ENCODE peak calls at places on chromosomes 6 and 20, in four cellular contexts. S is K562, H is HepG2, O is GM12878. Y is an unnamed sample.

GRCh38 chr6:31403283-31403989 is at the start of gene MICA:
- DNase-seq in S (peak), H (peak), O (no peak), Y (peak)

GRCh38 chr6:35948725-35949124 is 27.8 kb upstream of the SRPK1 start:
- DNase-seq in H (peak), O (no peak), S (no peak), Y (no peak)

GRCh38 chr6:37170273-37171140 is 555 bp downstream of the PIM1 start:
- DNase-seq in H (no peak), O (no peak), S (peak), Y (peak)

GRCh38 chr20:44097521-44098255 is 89.3 kb downstream of the JPH2 start:
- DNase-seq in S (peak), O (no peak), H (peak), Y (no peak)

GRCh38 chr20:59571151-59571550 is 33.2 kb upstream of the PHACTR3 start:
- DNase-seq in O (no peak), S (no peak), H (no peak), Y (no peak)

GRCh38 chr6:166402582-166403277 is 20.0 kb upstream of the MPC1 start:
- DNase-seq in H (no peak), O (no peak), S (no peak), Y (peak)

GRCh38 chr6:112701201-112701600 is 354.1 kb downstream of the RFPL4B start:
- DNase-seq in O (no peak), H (no peak), S (no peak), Y (no peak)

GRCh38 chr6:56808871-56809359 is 146.0 kb upstream of the BEND6 start:
- DNase-seq in S (no peak), O (no peak), H (no peak), Y (no peak)

GRCh38 chr6:66307490-66307889 is 600.5 kb upstream of the EYS start:
- DNase-seq in O (no peak), H (no peak), S (no peak), Y (no peak)

GRCh38 chr6:36350681-36351091 is 14.0 kb upstream of the BNIP5 start:
- DNase-seq in H (no peak), O (no peak), S (peak), Y (no peak)

GRCh38 chr6:13873288-13874190 is 51.2 kb upstream of the RNF182 start:
- DNase-seq in H (peak), O (peak), S (peak), Y (peak)

GRCh38 chr20:23541330-23541729 is 27.0 kb downstream of the CST9L start:
- DNase-seq in O (no peak), H (peak), S (no peak), Y (no peak)

GRCh38 chr6:33237731-33238130 is 29.4 kb downstream of the RING1 start:
- DNase-seq in H (no peak), S (no peak), O (no peak), Y (no peak)

GRCh38 chr20:3162080-3162611 is 2.5 kb upstream of the FASTKD5 start:
- DNase-seq in O (no peak), S (no peak), H (no peak), Y (no peak)

GRCh38 chr6:109772961-109773431 is 81.9 kb downstream of the FIG4 start:
- DNase-seq in O (no peak), S (no peak), H (no peak), Y (no peak)

GRCh38 chr6:29813809-29814208 is 13.8 kb upstream of the HLA-G start:
- DNase-seq in H (peak), O (no peak), S (peak), Y (peak)

GRCh38 chr6:45722876-45723275 is 292.8 kb downstream of the CLIC5 start:
- DNase-seq in S (no peak), H (no peak), O (no peak), Y (no peak)

GRCh38 chr6:64803470-64804166 is 903.4 kb downstream of the EYS start:
- DNase-seq in O (no peak), S (no peak), H (no peak), Y (no peak)

GRCh38 chr6:139757766-139758655 is 383.6 kb upstream of the CITED2 start:
- DNase-seq in H (no peak), O (no peak), S (no peak), Y (no peak)

GRCh38 chr6:25874822-25875562 is 949 bp upstream of the SLC17A3 start:
- DNase-seq in H (no peak), S (no peak), O (no peak), Y (no peak)

GRCh38 chr6:1286972-1287600 is 24.8 kb upstream of the FOXQ1 start:
- DNase-seq in S (no peak), O (no peak), H (no peak), Y (no peak)

GRCh38 chr6:42745083-42745637 is 743 bp downstream of the TBCC start:
- DNase-seq in S (peak), H (peak), O (no peak), Y (peak)

GRCh38 chr6:31055401-31055800 is 45.1 kb downstream of the MUC22 start:
- DNase-seq in S (no peak), H (no peak), O (no peak), Y (no peak)

GRCh38 chr6:6734463-6735455 is 146.2 kb downstream of the LY86 start:
- DNase-seq in O (no peak), H (no peak), S (no peak), Y (no peak)

GRCh38 chr20:45968801-45969711 is 2.9 kb downstream of the ZNF335 start:
- DNase-seq in S (no peak), O (no peak), H (no peak), Y (no peak)

GRCh38 chr6:107666084-107666981 is 157.8 kb downstream of the SCML4 start:
- DNase-seq in H (peak), S (no peak), O (no peak), Y (no peak)

GRCh38 chr6:166595061-166595780 is 8.7 kb upstream of the RAMACL start:
- DNase-seq in O (no peak), S (no peak), H (no peak), Y (no peak)

GRCh38 chr6:135158397-135158796 is 22.7 kb upstream of the MYB start:
- DNase-seq in O (no peak), S (no peak), H (no peak), Y (no peak)

GRCh38 chr20:57990396-57990987 is 238.0 kb downstream of the ANKRD60 start:
- DNase-seq in H (no peak), S (no peak), O (no peak), Y (no peak)
- TF ChIP-seq HDAC2 in H (no peak), S (no peak), O (no peak), Y (no peak)

DNA sequence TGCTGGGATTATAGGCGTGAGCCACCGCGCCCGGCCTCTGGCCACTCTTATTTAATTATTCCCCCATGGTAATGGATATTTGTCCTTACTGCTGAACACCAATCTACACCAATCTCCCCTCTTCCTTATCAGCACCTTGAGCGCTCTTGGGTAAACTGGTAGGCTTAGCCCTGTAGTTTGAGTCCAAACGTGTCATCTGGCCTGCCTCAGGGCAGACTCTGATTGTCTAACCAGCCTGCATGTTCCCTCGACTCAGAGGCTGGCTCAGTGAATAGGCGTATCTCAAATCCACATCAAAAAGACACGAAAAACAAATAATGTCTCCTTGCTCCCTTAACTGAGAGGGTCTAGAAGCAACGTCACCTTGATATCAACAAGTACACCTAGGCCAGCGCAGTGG is 260.9 kb downstream of the TFAP2C start:
- DNase-seq in O (no peak), S (no peak), H (no peak), Y (no peak)
- TF ChIP-seq GABPA in O (no peak), S (no peak), H (no peak), Y (no peak)

GRCh38 chr6:149332602-149333311 is 15.2 kb downstream of the TAB2 start:
- DNase-seq in S (no peak), O (no peak), H (peak), Y (no peak)

GRCh38 chr6:149330133-149330532 is 12.6 kb downstream of the TAB2 start:
- DNase-seq in H (no peak), O (no peak), S (no peak), Y (no peak)

GRCh38 chr6:149331871-149332270 is 14.4 kb downstream of the TAB2 start:
- DNase-seq in H (no peak), O (no peak), S (no peak), Y (no peak)

GRCh38 chr6:149329529-149329928 is 12.0 kb downstream of the TAB2 start:
- DNase-seq in H (no peak), O (no peak), S (no peak), Y (no peak)

DNA sequence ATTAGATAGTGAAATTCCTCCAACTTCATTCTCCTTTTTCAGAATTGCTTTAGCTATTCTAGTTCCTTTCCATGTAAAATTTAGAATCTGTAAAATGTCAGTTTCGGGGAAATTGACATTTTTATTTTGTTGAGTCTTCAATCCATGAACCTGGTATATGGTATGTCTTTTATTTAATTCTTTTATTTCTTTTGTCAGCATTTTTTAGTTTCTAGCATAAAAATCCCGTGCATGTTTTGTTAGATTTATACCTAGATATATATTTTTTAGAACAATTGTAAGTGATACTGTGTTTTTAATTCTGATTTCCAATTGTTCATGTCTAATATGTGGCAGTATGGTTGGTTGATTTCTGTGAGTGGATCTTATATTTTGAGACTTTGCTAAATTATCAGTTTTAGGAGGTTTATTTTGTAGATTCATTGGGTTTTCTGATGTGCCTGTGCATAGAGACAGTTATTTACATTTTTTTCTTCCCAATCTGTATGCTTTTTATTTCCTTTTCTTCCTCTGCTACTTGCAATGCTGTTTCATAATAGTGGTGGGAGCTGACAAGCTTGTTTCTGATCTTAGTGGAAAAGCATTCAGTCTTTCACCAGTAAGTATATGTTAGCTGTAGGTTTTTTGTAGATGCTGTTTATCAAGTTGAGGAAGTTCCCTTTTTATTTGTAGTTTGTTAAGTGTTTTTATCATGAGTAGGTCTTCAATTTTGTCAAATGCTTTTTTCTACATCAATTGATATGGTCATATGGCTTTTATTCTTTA is 13.7 kb downstream of the TAB2 start:
- DNase-seq in S (no peak), H (no peak), O (no peak), Y (no peak)
- TF ChIP-seq HDAC2 in S (no peak), H (no peak), O (no peak), Y (no peak)

GRCh38 chr6:28337103-28337520 is 1.2 kb upstream of the ZSCAN31 start:
- DNase-seq in O (no peak), H (no peak), S (peak), Y (no peak)
- TF ChIP-seq GABPA in O (no peak), H (no peak), S (no peak), Y (no peak)

Y was measured in H1.